ENCODE peak calls at places on chromosomes 5 and 9, in five cellular contexts. T, K, W, I and X are unnamed samples.

GRCh38 chr9:125889122-125889523 is 141.9 kb downstream of the PBX3 start:
- DNase-seq in T (peak), K (peak), W (no peak), I (no peak), X (no peak)

GRCh38 chr9:22147818-22148573 is 138.9 kb upstream of the CDKN2B start:
- DNase-seq in T (no peak), K (no peak), W (no peak), I (peak), X (peak)

GRCh38 chr9:21584890-21585289 is 102.8 kb upstream of the IFNE start:
- DNase-seq in T (no peak), K (no peak), W (no peak), I (no peak), X (no peak)

GRCh38 chr9:88972401-88972800 is 18.9 kb upstream of the S1PR3 start:
- DNase-seq in T (no peak), K (no peak), W (no peak), I (no peak), X (no peak)

GRCh38 chr5:120229036-120229435 is 235.1 kb upstream of the PRR16 start:
- DNase-seq in T (no peak), K (no peak), W (no peak), I (no peak), X (no peak)

GRCh38 chr9:96379461-96379860 is 4.0 kb downstream of the SLC35D2 start:
- DNase-seq in T (peak), K (no peak), W (no peak), I (no peak), X (no peak)

GRCh38 chr9:4413856-4414255 is 76.4 kb upstream of the SLC1A1 start:
- DNase-seq in T (no peak), K (no peak), W (no peak), I (no peak), X (no peak)

GRCh38 chr9:5626727-5627634 is 1.9 kb upstream of the RIC1 start:
- DNase-seq in T (peak), K (peak), W (no peak), I (peak), X (peak)

GRCh38 chr9:105244996-105245719 is 707 bp downstream of the SLC44A1 start:
- DNase-seq in T (peak), K (no peak), W (peak), I (no peak), X (no peak)

GRCh38 chr9:9771314-9771713 is 841.5 kb downstream of the PTPRD start:
- DNase-seq in T (no peak), K (no peak), W (no peak), I (no peak), X (no peak)

GRCh38 chr9:108182950-108183381 is 672.8 kb downstream of the ACTL7B start:
- DNase-seq in T (no peak), K (no peak), W (no peak), I (no peak), X (no peak)

GRCh38 chr9:133210609-133211008 is 1.6 kb upstream of the OBP2B start:
- DNase-seq in T (no peak), K (no peak), W (no peak), I (no peak), X (no peak)

GRCh38 chr9:34659592-34660253 is 2.7 kb downstream of the CCL27 start:
- DNase-seq in T (no peak), K (no peak), W (no peak), I (no peak), X (no peak)

GRCh38 chr5:135887881-135888614 is 7.6 kb downstream of the IL9 start:
- DNase-seq in T (no peak), K (no peak), W (no peak), I (peak), X (no peak)

GRCh38 chr5:3035452-3035851 is 284.0 kb upstream of the IRX2 start:
- DNase-seq in T (no peak), K (no peak), W (no peak), I (no peak), X (no peak)

GRCh38 chr9:34272146-34272545 is 56.9 kb downstream of the KIF24 start:
- DNase-seq in T (no peak), K (no peak), W (no peak), I (no peak), X (no peak)

GRCh38 chr9:93968451-93969327 is 13.5 kb upstream of the BARX1 start:
- DNase-seq in T (no peak), K (no peak), W (no peak), I (no peak), X (no peak)

GRCh38 chr9:100602302-100602930 is 24.5 kb downstream of the CAVIN4 start:
- DNase-seq in T (peak), K (no peak), W (peak), I (no peak), X (no peak)

GRCh38 chr5:94793113-94793815 is 174.8 kb downstream of the SLF1 start:
- DNase-seq in T (peak), K (peak), W (no peak), I (peak), X (no peak)

GRCh38 chr5:143002459-143003327 is 232.5 kb downstream of the ARHGAP26 start:
- DNase-seq in T (peak), K (peak), W (no peak), I (peak), X (peak)

GRCh38 chr5:14270212-14270702 is 127.1 kb downstream of the TRIO start:
- DNase-seq in T (peak), K (no peak), W (peak), I (no peak), X (peak)

GRCh38 chr9:12876872-12877271 is 102.1 kb downstream of the LURAP1L start:
- DNase-seq in T (no peak), K (no peak), W (no peak), I (no peak), X (no peak)

GRCh38 chr5:150549735-150550134 is 41.8 kb downstream of the NDST1 start:
- DNase-seq in T (no peak), K (no peak), W (no peak), I (no peak), X (no peak)

GRCh38 chr5:148846930-148847329 is 20.5 kb downstream of the ADRB2 start:
- DNase-seq in T (no peak), K (no peak), W (no peak), I (no peak), X (no peak)

GRCh38 chr5:81787843-81788242 is 36.9 kb upstream of the SSBP2 start:
- DNase-seq in T (peak), K (no peak), W (peak), I (peak), X (peak)

GRCh38 chr5:81749562-81750307 is 1.2 kb downstream of the SSBP2 start:
- DNase-seq in T (peak), K (peak), W (peak), I (no peak), X (no peak)

GRCh38 chr5:177531209-177531940 is 14.6 kb upstream of the DDX41 start:
- DNase-seq in T (no peak), K (no peak), W (no peak), I (no peak), X (no peak)

GRCh38 chr5:175418252-175418651 is 25.7 kb downstream of the DRD1 start:
- DNase-seq in T (no peak), K (no peak), W (no peak), I (no peak), X (no peak)

GRCh38 chr9:69582018-69582417 is 90.2 kb downstream of the APBA1 start:
- DNase-seq in T (no peak), K (no peak), W (no peak), I (no peak), X (no peak)